ENCODE peak calls at places on chromosomes 12 and 14, in four cellular contexts. N is astrocyte of the spinal cord, C is upper lobe of right lung, M is fibroblast of lung. Z is an unnamed sample.

GRCh38 chr12:130804216-130804615 is 34.8 kb downstream of the STX2 start:
- DNase-seq in N (peak), M (peak), C (no peak), Z (no peak)

GRCh38 chr12:87728936-87729593 is 300.1 kb downstream of the C12orf50 start:
- DNase-seq in C (no peak), M (peak), N (peak), Z (no peak)

GRCh38 chr14:32509632-32510187 is 180.6 kb downstream of the AKAP6 start:
- DNase-seq in M (peak), N (peak), C (no peak), Z (no peak)

GRCh38 chr12:29148958-29149690 is at the start of gene FAR2:
- DNase-seq in M (peak), C (peak), N (peak), Z (peak)

GRCh38 chr14:32087173-32087861 is 10.2 kb downstream of the ARHGAP5 start:
- DNase-seq in C (no peak), N (peak), M (peak), Z (no peak)

GRCh38 chr12:96401061-96401871 is 1.0 kb upstream of the CDK17 start:
- DNase-seq in M (peak), C (no peak), N (peak), Z (peak)

GRCh38 chr14:65296876-65297275 is 115.7 kb upstream of the FUT8 start:
- DNase-seq in N (no peak), M (no peak), C (no peak), Z (no peak)

GRCh38 chr12:96164951-96165858 is 29.0 kb upstream of the ELK3 start:
- DNase-seq in C (no peak), M (no peak), N (no peak), Z (no peak)

GRCh38 chr12:127628655-127629054 is 638.3 kb upstream of the TMEM132C start:
- DNase-seq in N (peak), C (no peak), M (peak), Z (no peak)

GRCh38 chr12:94721173-94721572 is 70.8 kb upstream of the TMCC3 start:
- DNase-seq in N (no peak), C (no peak), M (peak), Z (no peak)

GRCh38 chr14:104967414-104968152 is 10.6 kb downstream of the AHNAK2 start:
- DNase-seq in M (peak), C (peak), N (peak), Z (no peak)

GRCh38 chr12:128661216-128661550 is 162.6 kb downstream of the SLC15A4 start:
- DNase-seq in M (no peak), N (no peak), C (no peak), Z (no peak)

GRCh38 chr12:6451348-6452244 is at the start of gene TAPBPL:
- DNase-seq in N (peak), M (peak), C (peak), Z (peak)

GRCh38 chr12:107670999-107671643 is 14.5 kb upstream of the PWP1 start:
- DNase-seq in N (no peak), C (no peak), M (no peak), Z (peak)

GRCh38 chr14:20350280-20350679 is 6.8 kb downstream of the PARP2 start:
- DNase-seq in N (no peak), M (no peak), C (no peak), Z (no peak)

GRCh38 chr12:95446511-95446910 is 27.4 kb upstream of the METAP2 start:
- DNase-seq in C (peak), M (peak), N (peak), Z (no peak)

GRCh38 chr14:31855262-31855661 is 221.8 kb upstream of the ARHGAP5 start:
- DNase-seq in M (no peak), C (no peak), N (no peak), Z (no peak)

GRCh38 chr12:79552186-79552585 is 138.6 kb downstream of the PAWR start:
- DNase-seq in M (peak), N (peak), C (no peak), Z (no peak)

GRCh38 chr14:31967669-31967975 is 109.5 kb upstream of the ARHGAP5 start:
- DNase-seq in M (no peak), N (no peak), C (no peak), Z (no peak)

GRCh38 chr12:127548123-127548553 is 718.8 kb upstream of the TMEM132C start:
- DNase-seq in C (no peak), N (peak), M (peak), Z (no peak)

GRCh38 chr12:96233168-96233567 is 39.0 kb downstream of the ELK3 start:
- DNase-seq in C (no peak), M (no peak), N (no peak), Z (no peak)

GRCh38 chr12:51813931-51814310 is 34.6 kb downstream of the FIGNL2 start:
- DNase-seq in C (no peak), M (no peak), N (no peak), Z (no peak)

GRCh38 chr14:82855912-82856381 is 1322.3 kb upstream of the SEL1L start:
- DNase-seq in M (peak), C (no peak), N (peak), Z (no peak)

DNA sequence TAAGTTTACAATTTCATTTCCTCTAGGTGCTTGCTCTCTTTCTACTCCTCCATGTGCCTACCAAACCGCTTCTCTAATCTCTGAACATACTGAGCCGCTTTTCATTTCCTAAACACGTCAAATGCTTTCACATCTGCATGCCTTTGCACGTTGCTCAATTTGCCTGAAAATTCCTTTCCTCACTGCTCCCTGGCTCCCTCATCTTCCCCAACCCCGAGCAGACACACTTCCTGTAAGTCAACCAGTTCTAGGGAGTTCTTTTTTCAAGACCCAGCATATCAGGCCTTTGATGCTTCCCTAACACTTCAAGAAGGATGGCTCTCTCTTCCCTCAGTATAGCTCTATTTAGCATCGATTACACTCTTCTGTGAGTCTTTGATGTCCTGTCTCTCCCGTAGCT is 50.3 kb downstream of the LMO3 start:
- DNase-seq in C (no peak), M (no peak), N (no peak), Z (no peak)
- TF ChIP-seq CTCF in C (no peak), M (no peak), N (no peak), Z (no peak)

GRCh38 chr12:7907009-7907408 is 29.0 kb downstream of the SLC2A3 start:
- DNase-seq in N (peak), M (peak), C (no peak), Z (peak)
- TF ChIP-seq CTCF in N (peak), M (peak), C (peak), Z (no peak)

DNA sequence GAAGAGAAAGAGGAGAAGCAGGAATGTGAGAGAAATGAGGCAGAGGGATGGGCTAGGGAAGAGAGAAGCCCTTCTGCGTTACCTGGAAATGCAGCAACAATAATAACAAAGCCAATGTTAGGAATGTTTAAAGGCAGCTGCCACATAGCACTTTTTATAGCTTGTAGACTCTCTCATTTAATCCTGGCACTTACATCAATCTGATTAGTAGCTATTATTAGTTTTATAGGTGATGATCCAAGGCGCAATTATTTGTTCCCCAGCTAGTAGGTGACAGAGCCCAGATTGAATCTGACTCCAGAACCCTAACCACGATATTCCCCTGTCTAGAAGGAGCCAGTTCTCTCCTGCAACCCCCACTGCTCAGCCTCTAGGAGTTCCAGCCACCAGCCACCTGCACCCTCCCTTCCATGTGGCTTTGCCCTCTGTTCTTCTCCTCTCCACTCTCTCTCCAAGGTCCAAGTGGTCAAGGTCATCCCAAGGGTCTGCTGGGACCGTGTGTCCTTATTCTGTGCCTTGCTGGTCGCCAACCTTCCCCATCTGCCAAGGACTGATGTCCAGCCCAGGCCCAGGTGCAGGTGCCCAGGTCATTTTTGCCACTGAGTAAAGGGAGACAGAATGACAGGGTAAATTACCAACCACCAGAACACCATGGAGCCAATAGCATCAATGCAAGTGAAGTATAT is 29.4 kb upstream of the CIPC start:
- DNase-seq in M (no peak), C (no peak), N (no peak), Z (no peak)
- TF ChIP-seq CTCF in M (no peak), C (no peak), N (no peak), Z (no peak)

DNA sequence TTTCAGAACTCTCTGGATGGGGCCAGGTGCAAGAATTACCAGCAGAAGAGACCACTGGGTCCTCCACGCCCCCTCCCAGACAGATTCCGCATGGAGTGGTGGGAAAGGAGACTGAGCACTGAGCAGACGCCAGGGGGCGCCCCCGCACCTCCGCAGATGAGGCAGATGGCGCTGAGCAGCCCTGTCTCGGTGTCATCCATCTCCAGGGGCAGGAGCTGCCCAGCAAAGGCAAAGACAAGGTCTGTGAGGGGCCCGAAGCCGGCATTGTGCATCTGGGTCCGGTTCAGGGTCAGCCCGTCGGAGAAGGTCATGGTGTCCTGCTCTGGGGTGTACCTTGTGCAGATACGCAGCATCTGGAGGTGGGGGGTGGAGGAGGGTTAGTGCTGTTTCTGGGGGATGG is 6.3 kb upstream of the ITGB7 start:
- DNase-seq in M (peak), C (peak), N (peak), Z (peak)
- TF ChIP-seq CTCF in M (peak), C (peak), N (peak), Z (peak)

GRCh38 chr14:29166507-29166906 is 399.9 kb downstream of the FOXG1 start:
- DNase-seq in C (no peak), N (no peak), M (no peak), Z (no peak)
- TF ChIP-seq CTCF in C (no peak), N (no peak), M (no peak), Z (no peak)

DNA sequence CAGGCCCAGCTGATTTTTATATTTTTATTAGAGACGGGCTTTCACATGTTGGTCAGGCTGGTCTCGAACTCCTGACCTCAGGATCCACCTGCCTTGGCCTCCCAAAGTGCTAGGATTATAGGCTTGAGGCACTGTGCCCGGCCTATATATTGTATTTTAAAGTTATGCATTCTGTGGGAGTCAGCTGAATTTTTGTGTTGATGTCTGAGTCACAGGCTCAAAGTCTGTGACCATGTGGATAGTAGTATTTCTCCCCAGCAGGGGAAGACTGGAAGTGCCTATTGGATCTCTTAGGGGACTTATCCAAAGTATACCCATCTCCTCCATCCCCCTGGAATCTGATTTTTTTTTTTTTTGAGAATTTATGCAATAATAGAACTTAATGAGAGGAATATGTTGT is 43.8 kb upstream of the ATF1 start:
- DNase-seq in N (no peak), C (no peak), M (peak), Z (no peak)
- TF ChIP-seq CTCF in N (no peak), C (no peak), M (no peak), Z (no peak)

GRCh38 chr14:23006544-23007419 is 3.2 kb downstream of the C14orf93 start:
- DNase-seq in M (peak), N (peak), C (peak), Z (peak)
- TF ChIP-seq CTCF in M (peak), N (peak), C (no peak), Z (peak)

DNA sequence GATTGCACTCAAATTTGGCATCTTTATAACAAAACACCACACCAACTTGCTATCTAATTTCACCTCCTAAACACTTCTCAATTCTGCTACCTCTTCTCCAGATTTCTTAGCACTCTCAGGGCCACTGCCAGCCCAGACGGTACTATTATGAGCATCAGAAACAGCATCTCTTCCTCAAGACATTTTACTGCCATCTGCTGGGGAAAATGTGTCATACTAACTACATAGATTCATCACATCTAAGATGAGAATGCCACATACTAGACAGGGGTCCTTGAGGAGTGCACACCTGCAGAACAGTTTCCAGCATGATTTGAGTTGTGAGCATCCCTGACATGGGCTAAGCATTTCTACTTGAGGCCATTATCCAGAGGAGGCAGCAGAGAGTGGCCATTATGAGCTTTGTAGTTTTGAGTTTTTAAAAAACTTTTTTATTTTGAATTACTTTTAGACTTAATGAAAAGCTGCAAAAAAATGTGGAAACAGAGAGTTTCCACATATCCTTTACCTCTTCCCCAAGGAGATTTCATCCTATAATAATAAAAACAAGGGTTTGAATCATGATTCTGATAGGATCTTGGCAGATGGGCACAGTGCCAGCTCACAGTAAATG is 15.1 kb upstream of the GRIP1 start:
- DNase-seq in C (no peak), N (peak), M (peak), Z (peak)
- TF ChIP-seq CTCF in C (peak), N (peak), M (peak), Z (peak)

GRCh38 chr14:95895720-95896119 is 19.1 kb downstream of the TUNAR start:
- DNase-seq in N (no peak), C (no peak), M (no peak), Z (peak)
- TF ChIP-seq CTCF in N (no peak), C (peak), M (no peak), Z (peak)

GRCh38 chr12:132764231-132764630 is 2.6 kb upstream of the ANKLE2 start:
- DNase-seq in C (no peak), M (no peak), N (no peak), Z (no peak)

GRCh38 chr12:132766380-132767085 is 4.9 kb upstream of the ANKLE2 start:
- DNase-seq in M (peak), N (peak), C (no peak), Z (no peak)

GRCh38 chr12:132765366-132765765 is 3.7 kb upstream of the ANKLE2 start:
- DNase-seq in C (no peak), M (no peak), N (no peak), Z (no peak)

GRCh38 chr12:132761032-132761910 is at the start of gene ANKLE2:
- DNase-seq in N (peak), M (peak), C (peak), Z (peak)

GRCh38 chr12:132761911-132762583 is 415 bp upstream of the ANKLE2 start:
- DNase-seq in N (peak), M (peak), C (peak), Z (peak)
- TF ChIP-seq CTCF in N (peak), M (no peak), C (peak), Z (no peak)